ENCODE peak calls at places on chromosomes 1 and 21, in five cellular contexts. One of them, this sample, is unnamed.

GRCh38 chr21:34808569-34809204 is 139.9 kb downstream of the CLIC6 start:
- DNase-seq in GM12878: no peak
- DNase-seq in heart left ventricle: no peak
- DNase-seq in Peyer's patch: no peak
- DNase-seq in endothelial cell of umbilical vein: peak
- DNase-seq in this sample: no peak

GRCh38 chr1:29550119-29550841 is 314.0 kb downstream of the PTPRU start:
- DNase-seq in GM12878: no peak
- DNase-seq in heart left ventricle: no peak
- DNase-seq in Peyer's patch: no peak
- DNase-seq in endothelial cell of umbilical vein: no peak
- DNase-seq in this sample: peak

GRCh38 chr1:164064501-164064900 is 494.5 kb upstream of the PBX1 start:
- DNase-seq in GM12878: no peak
- DNase-seq in heart left ventricle: no peak
- DNase-seq in Peyer's patch: no peak
- DNase-seq in endothelial cell of umbilical vein: no peak
- DNase-seq in this sample: no peak

GRCh38 chr1:43622471-43622870 is 27.5 kb upstream of the KDM4A start:
- DNase-seq in GM12878: no peak
- DNase-seq in heart left ventricle: no peak
- DNase-seq in Peyer's patch: no peak
- DNase-seq in endothelial cell of umbilical vein: no peak
- DNase-seq in this sample: no peak

GRCh38 chr1:29939086-29939485 is 702.8 kb downstream of the PTPRU start:
- DNase-seq in GM12878: no peak
- DNase-seq in heart left ventricle: no peak
- DNase-seq in Peyer's patch: no peak
- DNase-seq in endothelial cell of umbilical vein: no peak
- DNase-seq in this sample: no peak

GRCh38 chr1:161998811-161999210 is 24.9 kb downstream of the OLFML2B start:
- DNase-seq in GM12878: no peak
- DNase-seq in heart left ventricle: no peak
- DNase-seq in Peyer's patch: no peak
- DNase-seq in endothelial cell of umbilical vein: no peak
- DNase-seq in this sample: no peak

GRCh38 chr1:165857046-165857801 is 29.8 kb downstream of the UCK2 start:
- DNase-seq in GM12878: no peak
- DNase-seq in heart left ventricle: no peak
- DNase-seq in Peyer's patch: no peak
- DNase-seq in endothelial cell of umbilical vein: no peak
- DNase-seq in this sample: no peak

GRCh38 chr1:91026777-91027176 is 4.9 kb upstream of the ZNF644 start:
- DNase-seq in GM12878: no peak
- DNase-seq in heart left ventricle: no peak
- DNase-seq in Peyer's patch: no peak
- DNase-seq in endothelial cell of umbilical vein: peak
- DNase-seq in this sample: no peak

GRCh38 chr1:183164963-183165362 is 21.1 kb upstream of the LAMC2 start:
- DNase-seq in GM12878: no peak
- DNase-seq in heart left ventricle: no peak
- DNase-seq in Peyer's patch: no peak
- DNase-seq in endothelial cell of umbilical vein: no peak
- DNase-seq in this sample: no peak

GRCh38 chr1:195294911-195295310 is 1313.3 kb downstream of the KCNT2 start:
- DNase-seq in GM12878: no peak
- DNase-seq in heart left ventricle: no peak
- DNase-seq in Peyer's patch: no peak
- DNase-seq in endothelial cell of umbilical vein: no peak
- DNase-seq in this sample: no peak

GRCh38 chr1:204087181-204087892 is 14.4 kb downstream of the SOX13 start:
- DNase-seq in GM12878: no peak
- DNase-seq in heart left ventricle: no peak
- DNase-seq in Peyer's patch: peak
- DNase-seq in endothelial cell of umbilical vein: no peak
- DNase-seq in this sample: no peak

DNA sequence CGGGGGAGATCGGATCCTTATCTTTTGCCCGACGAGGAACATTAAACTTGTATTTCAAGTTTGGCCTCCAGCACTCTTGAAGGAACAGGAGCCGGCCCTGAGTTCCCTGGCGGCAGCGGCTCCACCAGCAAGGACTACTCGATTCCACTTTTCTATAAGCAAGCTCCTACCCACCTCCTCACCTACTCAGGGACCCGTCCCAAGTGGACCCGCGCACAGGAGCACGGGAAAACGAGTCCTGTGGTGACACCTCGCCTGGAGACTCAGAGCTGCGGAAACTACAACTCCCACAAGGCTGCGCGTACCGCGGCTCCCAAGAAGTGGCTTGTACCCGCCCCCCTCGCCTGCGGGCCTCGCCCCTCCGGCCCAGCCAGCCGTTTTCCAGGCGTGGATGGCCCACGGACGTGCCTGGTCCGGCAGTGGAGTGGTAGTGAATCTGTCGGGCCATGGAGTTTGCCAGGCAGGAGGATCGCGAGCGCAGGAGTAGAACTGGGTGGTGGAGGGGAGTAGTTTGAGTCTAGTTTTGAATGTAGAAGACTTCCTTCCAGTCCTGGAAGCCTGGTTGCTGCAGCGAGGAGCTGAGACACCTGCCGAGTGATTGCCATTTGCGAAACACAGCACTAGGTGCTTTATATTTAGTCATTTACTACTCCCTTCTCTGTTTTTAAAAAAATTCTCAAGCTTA is at the start of gene ACP6:
- DNase-seq in GM12878: peak
- DNase-seq in heart left ventricle: peak
- DNase-seq in Peyer's patch: peak
- DNase-seq in endothelial cell of umbilical vein: peak
- DNase-seq in this sample: peak
- TF ChIP-seq POLR2A in GM12878: no peak
- TF ChIP-seq POLR2A in heart left ventricle: peak
- TF ChIP-seq POLR2A in Peyer's patch: peak
- TF ChIP-seq POLR2A in endothelial cell of umbilical vein: peak
- TF ChIP-seq POLR2A in this sample: no peak

DNA sequence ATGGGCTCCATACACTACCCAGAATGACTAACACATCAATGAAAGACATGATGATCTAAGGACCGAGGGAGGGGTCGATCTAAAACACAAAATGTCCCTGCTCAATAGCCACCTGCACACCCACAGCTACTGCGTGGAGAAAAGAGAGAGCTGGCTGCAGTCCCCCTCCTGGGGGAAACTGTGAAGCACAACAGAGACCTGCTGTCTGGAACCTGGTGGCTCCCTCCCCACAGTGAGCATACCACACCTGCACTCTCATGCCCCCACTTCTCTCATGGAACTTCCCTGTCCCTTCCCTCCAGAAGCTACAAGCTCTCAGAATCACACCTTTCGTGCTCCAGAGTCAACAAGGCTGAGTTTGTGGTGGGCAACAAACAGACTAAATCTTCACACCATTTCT is 130.1 kb upstream of the ERG start:
- DNase-seq in GM12878: no peak
- DNase-seq in heart left ventricle: no peak
- DNase-seq in Peyer's patch: no peak
- DNase-seq in endothelial cell of umbilical vein: no peak
- DNase-seq in this sample: no peak
- TF ChIP-seq CTCF in GM12878: no peak
- TF ChIP-seq CTCF in heart left ventricle: no peak
- TF ChIP-seq CTCF in Peyer's patch: no peak
- TF ChIP-seq CTCF in endothelial cell of umbilical vein: no peak
- TF ChIP-seq CTCF in this sample: no peak

GRCh38 chr1:201491896-201492511 is 14.9 kb downstream of the CSRP1 start:
- DNase-seq in GM12878: no peak
- DNase-seq in heart left ventricle: no peak
- DNase-seq in Peyer's patch: no peak
- DNase-seq in endothelial cell of umbilical vein: no peak
- DNase-seq in this sample: no peak
- H3K4me3 ChIP-seq in GM12878: no peak
- H3K4me3 ChIP-seq in heart left ventricle: no peak
- H3K4me3 ChIP-seq in Peyer's patch: no peak
- H3K4me3 ChIP-seq in endothelial cell of umbilical vein: no peak
- H3K4me3 ChIP-seq in this sample: no peak

DNA sequence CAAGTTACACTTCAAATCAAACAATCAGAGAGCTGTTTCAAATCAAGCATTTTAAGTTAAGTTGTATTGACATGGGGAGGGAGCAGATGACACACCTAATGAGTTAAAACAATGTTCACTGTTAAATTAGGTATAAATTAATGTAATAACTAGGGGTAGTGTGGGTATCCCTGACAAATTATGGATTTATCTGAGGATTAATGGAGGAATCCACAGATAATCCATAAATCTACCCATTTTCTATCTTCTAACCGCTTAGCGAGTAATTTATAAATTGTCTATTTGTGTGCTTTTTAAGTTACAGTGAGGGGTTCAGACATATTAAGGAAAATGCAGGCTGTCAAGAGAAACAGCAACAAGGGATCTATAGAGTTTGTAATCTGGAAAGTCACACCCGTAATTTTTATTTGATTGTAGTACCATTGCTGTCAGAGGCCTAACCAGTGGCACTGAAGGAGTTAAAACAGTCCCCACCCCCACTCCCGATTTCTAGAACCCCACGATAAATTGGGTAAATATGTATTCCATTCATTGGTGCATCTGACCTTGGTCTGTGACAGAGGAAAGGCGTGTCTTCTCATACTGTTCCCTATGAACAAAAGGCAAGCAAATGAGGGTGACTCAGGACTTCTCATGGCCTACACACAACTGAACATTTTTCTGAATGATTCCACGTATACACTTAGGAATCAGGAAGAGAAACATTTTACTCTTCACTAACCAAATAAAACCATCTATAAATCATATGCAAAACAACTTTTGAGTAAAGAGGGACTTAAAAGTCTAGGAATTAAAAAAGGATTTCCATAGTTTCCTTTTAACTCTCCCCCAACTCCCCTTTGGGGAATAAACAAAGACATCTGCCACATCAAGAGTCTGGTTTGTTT is 7.4 kb downstream of the IRF2BP2 start:
- DNase-seq in GM12878: no peak
- DNase-seq in heart left ventricle: peak
- DNase-seq in Peyer's patch: no peak
- DNase-seq in endothelial cell of umbilical vein: peak
- DNase-seq in this sample: peak
- TF ChIP-seq POLR2A in GM12878: no peak
- TF ChIP-seq POLR2A in heart left ventricle: peak
- TF ChIP-seq POLR2A in Peyer's patch: peak
- TF ChIP-seq POLR2A in endothelial cell of umbilical vein: no peak
- TF ChIP-seq POLR2A in this sample: no peak

GRCh38 chr21:29621525-29621924 is 318.3 kb downstream of the GRIK1 start:
- DNase-seq in GM12878: no peak
- DNase-seq in heart left ventricle: no peak
- DNase-seq in Peyer's patch: no peak
- DNase-seq in endothelial cell of umbilical vein: no peak
- DNase-seq in this sample: no peak
- TF ChIP-seq CTCF in GM12878: no peak
- TF ChIP-seq CTCF in heart left ventricle: no peak
- TF ChIP-seq CTCF in Peyer's patch: no peak
- TF ChIP-seq CTCF in endothelial cell of umbilical vein: no peak
- TF ChIP-seq CTCF in this sample: no peak

DNA sequence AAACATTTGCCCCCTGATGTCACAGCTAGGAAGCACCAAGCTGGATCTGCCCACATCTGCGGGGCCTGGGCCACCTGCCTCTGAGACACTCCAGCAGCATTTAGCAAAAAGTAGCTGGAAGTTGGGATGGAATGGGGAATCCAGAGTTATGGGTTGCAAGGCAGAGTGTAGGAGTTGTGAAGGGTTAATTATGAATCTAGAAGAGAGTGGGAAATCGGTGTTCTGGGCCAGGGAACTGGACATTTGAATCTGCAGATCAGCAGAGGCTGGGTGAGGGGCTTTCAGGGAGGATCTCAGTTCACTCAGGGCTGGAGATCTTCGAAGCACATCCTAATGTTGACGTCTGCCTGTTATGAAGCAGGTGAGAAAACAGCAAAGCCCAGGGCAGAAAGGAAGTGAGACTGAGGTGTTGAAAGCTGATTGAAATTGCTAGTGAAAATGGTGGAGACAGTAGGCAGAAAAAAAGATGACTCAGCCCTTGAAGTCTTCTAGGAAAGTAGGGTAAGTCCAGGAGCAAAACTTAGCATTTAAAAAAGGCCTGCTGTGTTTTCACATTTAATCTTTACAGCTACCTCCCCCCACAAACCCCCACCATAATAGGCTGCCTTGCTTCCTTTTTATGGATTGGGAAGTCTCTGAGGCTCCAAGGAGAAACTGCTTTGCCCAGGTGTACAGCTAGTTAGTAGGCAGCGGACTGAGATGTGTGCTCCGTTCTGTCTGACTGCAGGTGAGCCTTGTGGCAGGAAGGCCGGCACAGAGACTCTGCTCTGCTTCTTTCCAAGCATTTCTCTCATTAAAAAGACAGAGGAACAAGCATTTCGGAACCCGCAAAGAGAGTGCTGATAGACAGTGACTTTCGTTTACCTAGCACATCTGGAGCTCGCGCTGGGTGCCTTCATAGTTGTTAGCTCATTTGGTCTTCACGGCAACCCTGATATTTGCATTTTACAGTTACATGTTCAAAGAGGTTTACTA is 7.2 kb downstream of the VANGL1 start:
- DNase-seq in GM12878: peak
- DNase-seq in heart left ventricle: no peak
- DNase-seq in Peyer's patch: no peak
- DNase-seq in endothelial cell of umbilical vein: peak
- DNase-seq in this sample: no peak
- H3K4me3 ChIP-seq in GM12878: peak
- H3K4me3 ChIP-seq in heart left ventricle: no peak
- H3K4me3 ChIP-seq in Peyer's patch: no peak
- H3K4me3 ChIP-seq in endothelial cell of umbilical vein: no peak
- H3K4me3 ChIP-seq in this sample: no peak

DNA sequence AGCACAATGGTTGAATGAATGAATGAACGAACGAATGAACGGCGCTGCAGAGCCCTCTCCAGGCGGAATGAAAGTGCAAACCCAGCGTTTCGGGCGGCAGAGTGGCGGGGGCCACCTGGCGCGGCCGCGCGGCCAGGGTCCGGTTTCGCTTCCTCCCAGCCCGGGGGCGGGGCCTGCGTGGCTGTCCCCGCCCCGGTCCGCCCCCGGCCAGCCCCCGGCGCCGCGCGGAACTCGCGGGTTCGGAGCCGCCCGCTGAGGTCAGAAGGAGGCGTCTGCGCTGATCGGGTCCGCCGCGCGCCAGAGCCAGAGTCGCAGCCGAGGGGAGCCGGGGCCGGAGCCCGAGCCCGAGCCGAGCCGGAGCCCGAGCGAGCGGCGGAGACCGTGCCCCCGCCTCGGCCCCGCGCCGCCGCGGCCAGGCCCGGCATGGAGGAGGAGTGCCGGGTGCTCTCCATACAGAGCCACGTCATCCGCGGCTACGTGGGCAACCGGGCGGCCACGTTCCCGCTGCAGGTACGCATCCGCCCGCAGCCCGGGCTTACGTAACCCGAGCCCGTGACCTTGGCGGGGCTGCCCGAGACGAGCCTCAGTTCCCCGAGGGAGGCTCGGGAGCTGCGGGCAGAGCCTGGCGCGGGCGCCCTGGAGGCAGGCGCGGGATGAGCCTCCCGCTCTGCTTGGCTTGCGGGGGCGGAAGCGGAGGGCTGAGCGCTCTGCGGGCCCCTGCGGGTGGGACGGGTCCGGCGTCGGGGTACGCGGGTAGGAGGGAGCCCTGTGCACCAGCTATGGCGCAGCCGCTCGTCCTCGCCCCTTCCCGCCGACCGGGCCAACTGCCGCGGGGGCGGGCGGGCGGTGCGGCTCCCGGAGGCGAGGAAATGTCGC is at the start of gene PDXK:
- DNase-seq in GM12878: peak
- DNase-seq in heart left ventricle: peak
- DNase-seq in Peyer's patch: peak
- DNase-seq in endothelial cell of umbilical vein: peak
- DNase-seq in this sample: peak
- TF ChIP-seq POLR2A in GM12878: peak
- TF ChIP-seq POLR2A in heart left ventricle: peak
- TF ChIP-seq POLR2A in Peyer's patch: peak
- TF ChIP-seq POLR2A in endothelial cell of umbilical vein: peak
- TF ChIP-seq POLR2A in this sample: no peak